ENCODE peak calls at places on chromosomes 6 and 20, in four cellular contexts. Q, P, U and M are unnamed samples.

GRCh38 chr20:16423311-16424212 is 149.7 kb downstream of the KIF16B start:
- DNase-seq in Q (no peak), P (no peak), U (no peak), M (no peak)

GRCh38 chr20:61780066-61780465 is 285.6 kb downstream of the TAF4 start:
- DNase-seq in Q (no peak), P (no peak), U (no peak), M (no peak)

GRCh38 chr20:53208110-53208908 is 236.2 kb downstream of the TSHZ2 start:
- DNase-seq in Q (peak; percentile 25), P (no peak), U (no peak), M (no peak)

GRCh38 chr6:138302554-138302953 is 75.2 kb upstream of the SMIM28 start:
- DNase-seq in Q (no peak), P (no peak), U (no peak), M (no peak)

GRCh38 chr6:89264296-89264695 is 47.1 kb upstream of the GABRR1 start:
- DNase-seq in Q (no peak), P (no peak), U (no peak), M (no peak)

GRCh38 chr20:46021361-46022359 is 7.4 kb upstream of the SLC12A5 start:
- DNase-seq in Q (no peak), P (no peak), U (no peak), M (no peak)

GRCh38 chr20:37979021-37979985 is 54.0 kb downstream of the TTI1 start:
- DNase-seq in Q (no peak), P (no peak), U (no peak), M (no peak)

GRCh38 chr6:105458552-105458951 is 55.7 kb upstream of the PREP start:
- DNase-seq in Q (no peak), P (no peak), U (no peak), M (no peak)

GRCh38 chr6:42727084-42727601 is 4.7 kb upstream of the PRPH2 start:
- DNase-seq in Q (no peak), P (peak; percentile 61), U (peak; percentile 40), M (peak; percentile 28)

GRCh38 chr6:26312501-26313390 is 52.3 kb upstream of the BTN3A2 start:
- DNase-seq in Q (peak; percentile 88), P (peak; percentile 73), U (peak; percentile 75), M (peak; percentile 61)

GRCh38 chr6:107666084-107666981 is 157.8 kb downstream of the SCML4 start:
- DNase-seq in Q (no peak), P (no peak), U (no peak), M (no peak)

GRCh38 chr6:106119526-106119925 is 33.4 kb downstream of the PRDM1 start:
- DNase-seq in Q (no peak), P (no peak), U (peak; percentile 66), M (no peak)

GRCh38 chr6:35128496-35128895 is 12.6 kb downstream of the TCP11 start:
- DNase-seq in Q (no peak), P (no peak), U (no peak), M (no peak)

GRCh38 chr20:11438412-11438811 is 479.3 kb upstream of the BTBD3 start:
- DNase-seq in Q (no peak), P (no peak), U (no peak), M (no peak)

GRCh38 chr6:155141512-155141911 is 122.3 kb upstream of the CLDN20 start:
- DNase-seq in Q (no peak), P (no peak), U (no peak), M (no peak)

GRCh38 chr20:23629017-23629541 is 8.7 kb downstream of the CST3 start:
- DNase-seq in Q (no peak), P (no peak), U (no peak), M (peak; percentile 47)

GRCh38 chr20:9269280-9269971 is 200.5 kb downstream of the PLCB4 start:
- DNase-seq in Q (no peak), P (no peak), U (no peak), M (no peak)

GRCh38 chr6:168371989-168372711 is 52.6 kb upstream of the DACT2 start:
- DNase-seq in Q (no peak), P (peak; percentile 31), U (no peak), M (no peak)

GRCh38 chr20:29299811-29300578 is 1957.5 kb upstream of the DEFB115 start:
- DNase-seq in Q (no peak), P (no peak), U (no peak), M (no peak)

GRCh38 chr6:43702522-43703440 is 15.2 kb upstream of the MRPS18A start:
- DNase-seq in Q (no peak), P (peak; percentile 94), U (peak; percentile 91), M (peak; percentile 94)

GRCh38 chr20:31860431-31861345 is 9.6 kb downstream of the DUSP15 start:
- DNase-seq in Q (no peak), P (peak; percentile 61), U (no peak), M (no peak)

GRCh38 chr6:123888779-123889513 is 85.3 kb downstream of the NKAIN2 start:
- DNase-seq in Q (no peak), P (no peak), U (no peak), M (no peak)

GRCh38 chr6:122400121-122400450 is 634 bp downstream of the HSF2 start:
- DNase-seq in Q (no peak), P (no peak), U (no peak), M (peak; percentile 25)

DNA sequence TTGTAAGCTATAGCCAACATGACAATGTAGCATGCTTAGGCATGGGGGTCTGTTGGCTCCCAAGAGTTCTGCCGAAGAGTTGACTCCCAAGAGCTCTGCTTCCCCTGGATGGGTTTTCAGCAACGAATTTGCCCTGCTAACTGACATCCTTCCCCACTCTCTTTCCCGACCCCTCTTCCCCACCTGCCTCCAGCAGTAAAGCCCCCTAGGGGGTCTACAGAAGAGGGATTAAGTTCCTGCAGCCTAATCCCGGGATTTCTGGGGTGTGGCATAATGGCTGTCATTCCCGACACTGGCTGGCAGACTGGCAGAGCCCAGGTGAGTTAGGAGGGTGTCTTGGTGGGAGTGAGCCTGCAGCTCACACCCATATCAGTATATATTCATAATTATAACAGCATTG is 121.0 kb upstream of the ZNF184 start:
- DNase-seq in Q (no peak), P (no peak), U (no peak), M (no peak)
- H3K4me3 ChIP-seq in Q (no peak overlapping the region), P (no peak overlapping the region), U (no peak overlapping the region), M (no peak overlapping the region)

DNA sequence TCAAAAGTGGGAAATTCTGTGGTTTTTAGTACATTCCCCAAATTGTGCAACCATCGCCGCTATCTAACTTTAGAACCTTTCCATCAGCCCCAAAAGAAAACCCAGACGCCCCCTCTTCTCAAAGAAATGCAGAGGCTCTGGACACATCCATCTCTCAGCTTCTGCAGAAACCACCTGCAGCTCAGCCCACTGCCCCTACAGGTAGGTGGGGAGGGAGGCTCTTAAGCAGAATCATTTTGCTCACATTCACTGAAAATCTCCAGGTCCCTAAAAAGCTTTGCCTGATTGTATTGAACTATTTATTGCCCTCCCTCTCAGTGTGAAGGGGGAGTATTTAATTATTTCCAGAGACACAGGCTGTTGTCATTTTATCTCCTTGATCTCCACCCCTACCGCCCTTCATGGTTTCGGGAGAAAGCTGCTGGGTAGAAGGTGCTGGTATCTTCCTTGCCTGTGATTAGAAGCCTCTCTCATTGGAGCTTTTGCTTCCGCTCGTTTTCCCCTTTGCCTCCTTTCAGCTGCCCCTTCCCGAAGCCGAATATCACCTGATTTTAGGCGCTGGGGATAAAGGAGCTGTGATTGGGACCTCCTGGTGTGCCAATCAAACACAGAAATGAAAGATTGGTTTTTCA is 68.8 kb upstream of the KCNG1 start:
- DNase-seq in Q (no peak), P (no peak), U (no peak), M (no peak)
- H3K4me1 ChIP-seq in Q (no peaks in the 10 kb centered on the region), P (no peaks in the 10 kb centered on the region), U (no peaks in the 10 kb centered on the region), M (no peaks in the 10 kb centered on the region)

GRCh38 chr6:18053071-18053475 is 65.6 kb upstream of the KIF13A start:
- DNase-seq in Q (no peak), P (no peak), U (no peak), M (no peak)
- H3K27ac ChIP-seq in Q (no peak overlapping the region), P (peak overlapping the region; percentile 40), U (peak overlapping the region; percentile 28), M (no peak overlapping the region)

GRCh38 chr6:147001621-147002020 is 202.6 kb upstream of the STXBP5 start:
- DNase-seq in Q (no peak), P (no peak), U (no peak), M (no peak)
- H3K4me3 ChIP-seq in Q (no peak overlapping the region), P (no peak overlapping the region), U (no peak overlapping the region), M (no peak overlapping the region)

DNA sequence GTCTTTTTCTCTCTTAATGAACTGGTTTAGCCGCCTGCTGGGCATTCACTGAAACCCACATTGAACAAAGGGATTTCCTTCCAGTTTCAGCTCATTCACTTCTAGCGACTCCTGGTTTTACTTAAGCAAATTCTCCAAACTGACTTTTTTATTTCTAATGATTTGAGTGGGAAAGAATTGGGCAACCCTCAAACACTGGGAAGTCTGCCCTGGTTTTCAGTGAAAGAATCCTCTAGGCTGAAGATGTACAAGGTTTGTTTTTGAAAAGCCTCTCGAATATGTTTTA is 45.5 kb downstream of the PLAGL1 start:
- DNase-seq in Q (no peak), P (no peak), U (no peak), M (no peak)
- H3K4me1 ChIP-seq in Q (no peaks in the 10 kb centered on the region), P (no peaks in the 10 kb centered on the region), U (no peaks in the 10 kb centered on the region), M (peaks cover 46% of the 10 kb centered on the region)

GRCh38 chr6:14630136-14630535 is 512.6 kb downstream of the CD83 start:
- DNase-seq in Q (no peak), P (no peak), U (no peak), M (no peak)
- H3K27ac ChIP-seq in Q (no peak overlapping the region), P (no peak overlapping the region), U (no peak overlapping the region), M (no peak overlapping the region)